ENCODE peak calls at places on chromosomes 7 and 10, in eight cellular contexts. P, S, R, M, G, Z, N and X are unnamed samples.
A peak's percentile ranks its signal among the peaks of the same experiment; 100 is the strongest.

GRCh38 chr7:91636129-91636724 is 244.3 kb downstream of the MTERF1 start:
- DNase-seq in P (peak; percentile 29), S (peak; percentile 47), R (no peak), M (peak; percentile 59), G (no peak), Z (peak; percentile 11), N (peak; percentile 57), X (peak; percentile 63)

GRCh38 chr10:35722226-35722625 is 80.1 kb upstream of the FZD8 start:
- DNase-seq in P (no peak), S (no peak), R (no peak), M (no peak), G (no peak), Z (no peak), N (no peak), X (no peak)

GRCh38 chr10:105974803-105975456 is 1189.6 kb downstream of the SORCS1 start:
- DNase-seq in P (peak; percentile 34), S (peak; percentile 31), R (peak; percentile 4), M (peak; percentile 6), G (no peak), Z (peak; percentile 17), N (peak; percentile 57), X (peak; percentile 26)

GRCh38 chr10:89502556-89502955 is 32.8 kb downstream of the SLC16A12 start:
- DNase-seq in P (no peak), S (no peak), R (no peak), M (no peak), G (no peak), Z (no peak), N (peak; percentile 65), X (no peak)

GRCh38 chr10:113788604-113789083 is 37.2 kb downstream of the PLEKHS1 start:
- DNase-seq in P (peak; percentile 91), S (no peak), R (peak; percentile 96), M (peak; percentile 40), G (no peak), Z (no peak), N (peak; percentile 94), X (peak; percentile 80)

GRCh38 chr10:30697806-30698205 is 68.3 kb upstream of the LYZL2 start:
- DNase-seq in P (no peak), S (no peak), R (no peak), M (no peak), G (no peak), Z (no peak), N (no peak), X (no peak)

GRCh38 chr7:22320416-22320815 is 36.5 kb downstream of the RAPGEF5 start:
- DNase-seq in P (no peak), S (no peak), R (no peak), M (no peak), G (no peak), Z (no peak), N (no peak), X (no peak)

GRCh38 chr10:132714906-132715790 is 70.8 kb downstream of the NKX6-2 start:
- DNase-seq in P (no peak), S (no peak), R (no peak), M (no peak), G (no peak), Z (peak; percentile 8), N (no peak), X (no peak)

GRCh38 chr7:50684011-50684701 is 98.5 kb downstream of the GRB10 start:
- DNase-seq in P (no peak), S (no peak), R (no peak), M (no peak), G (no peak), Z (no peak), N (no peak), X (no peak)

GRCh38 chr7:112495820-112496462 is 15.2 kb downstream of the LSMEM1 start:
- DNase-seq in P (peak; percentile 86), S (peak; percentile 18), R (peak; percentile 35), M (peak; percentile 43), G (no peak), Z (peak; percentile 22), N (peak; percentile 69), X (peak; percentile 62)